ENCODE peak calls at places on chromosomes 7 and 10, in five cellular contexts. E is HCT116, A is fibroblast of lung, M is K562, S is endodermal cell. Y is an unnamed sample.

GRCh38 chr10:91901784-91902677 is 7.3 kb downstream of the FGFBP3 start:
- DNase-seq in E (peak), A (peak), M (peak), S (no peak), Y (peak)

GRCh38 chr10:72095195-72095594 is 6.8 kb upstream of the SPOCK2 start:
- DNase-seq in E (no peak), A (no peak), M (no peak), S (no peak), Y (no peak)

GRCh38 chr10:58373446-58373834 is 11.8 kb upstream of the TFAM start:
- DNase-seq in E (no peak), A (peak), M (no peak), S (no peak), Y (peak)

GRCh38 chr10:24965051-24965450 is 12.6 kb upstream of the PRTFDC1 start:
- DNase-seq in E (no peak), A (no peak), M (no peak), S (no peak), Y (no peak)

GRCh38 chr7:8064828-8065227 is 96.2 kb downstream of the GLCCI1 start:
- DNase-seq in E (no peak), A (peak), M (no peak), S (no peak), Y (no peak)

GRCh38 chr10:34139559-34139958 is 675.5 kb downstream of the PARD3 start:
- DNase-seq in E (no peak), A (peak), M (no peak), S (no peak), Y (peak)

GRCh38 chr7:91570600-91570999 is 306.4 kb downstream of the FZD1 start:
- DNase-seq in E (no peak), A (no peak), M (no peak), S (no peak), Y (no peak)

GRCh38 chr7:81025360-81025759 is 106.5 kb upstream of the SEMA3C start:
- DNase-seq in E (no peak), A (no peak), M (no peak), S (no peak), Y (no peak)

GRCh38 chr10:58384095-58384494 is 1.1 kb upstream of the TFAM start:
- DNase-seq in E (no peak), A (peak), M (peak), S (no peak), Y (peak)

GRCh38 chr7:106071356-106071998 is 40.6 kb downstream of the SYPL1 start:
- DNase-seq in E (no peak), A (peak), M (no peak), S (peak), Y (no peak)

GRCh38 chr7:128197989-128198580 is 43.0 kb upstream of the LEP start:
- DNase-seq in E (no peak), A (no peak), M (no peak), S (no peak), Y (no peak)

GRCh38 chr10:69467928-69468770 is 16.9 kb downstream of the TSPAN15 start:
- DNase-seq in E (no peak), A (no peak), M (no peak), S (no peak), Y (no peak)

GRCh38 chr10:68925489-68925888 is 24.4 kb downstream of the DDX50 start:
- DNase-seq in E (no peak), A (no peak), M (no peak), S (no peak), Y (no peak)

GRCh38 chr10:131743190-131744151 is 157.3 kb upstream of the PPP2R2D start:
- DNase-seq in E (no peak), A (no peak), M (no peak), S (peak), Y (no peak)

GRCh38 chr7:92717982-92718716 is 118.2 kb downstream of the CDK6 start:
- DNase-seq in E (no peak), A (peak), M (no peak), S (no peak), Y (peak)

GRCh38 chr7:52100-52499 is 140.3 kb upstream of the FAM20C start:
- DNase-seq in E (no peak), A (no peak), M (no peak), S (peak), Y (no peak)

GRCh38 chr10:102460836-102461186 is 9.5 kb upstream of the C10orf95 start:
- DNase-seq in E (no peak), A (no peak), M (no peak), S (no peak), Y (no peak)

GRCh38 chr7:130299909-130300308 is 6.9 kb downstream of the CPA4 start:
- DNase-seq in E (no peak), A (peak), M (no peak), S (no peak), Y (no peak)

GRCh38 chr7:55441668-55442305 is 76.7 kb downstream of the LANCL2 start:
- DNase-seq in E (no peak), A (peak), M (no peak), S (no peak), Y (peak)

GRCh38 chr10:101850747-101851146 is 7.1 kb upstream of the KCNIP2 start:
- DNase-seq in E (no peak), A (no peak), M (no peak), S (no peak), Y (no peak)

GRCh38 chr10:74081192-74081803 is 69.3 kb downstream of the AP3M1 start:
- DNase-seq in E (peak), A (peak), M (peak), S (peak), Y (peak)

GRCh38 chr10:103181244-103181643 is 11.8 kb downstream of the NT5C2 start:
- DNase-seq in E (no peak), A (no peak), M (no peak), S (no peak), Y (no peak)

GRCh38 chr7:118183254-118183585 is 744 bp upstream of the LSM8 start:
- DNase-seq in E (no peak), A (peak), M (peak), S (no peak), Y (peak)

GRCh38 chr10:62830577-62831122 is 14.5 kb upstream of the EGR2 start:
- DNase-seq in E (no peak), A (peak), M (no peak), S (no peak), Y (peak)

GRCh38 chr7:82675396-82675795 is 231.8 kb upstream of the CACNA2D1 start:
- DNase-seq in E (no peak), A (peak), M (no peak), S (no peak), Y (no peak)

GRCh38 chr10:111822661-111823060 is 360.9 kb downstream of the GPAM start:
- DNase-seq in E (no peak), A (peak), M (no peak), S (no peak), Y (no peak)

GRCh38 chr7:41699532-41699931 is 3.4 kb downstream of the INHBA start:
- DNase-seq in E (no peak), A (peak), M (no peak), S (peak), Y (peak)
- H3K9ac ChIP-seq in E (no peak), A (peak), M (no peak), S (no peak), Y (peak)

GRCh38 chr7:116524609-116525297 is at the start of gene CAV1:
- DNase-seq in E (peak), A (peak), M (peak), S (peak), Y (peak)

GRCh38 chr7:116525298-116525912 is 569 bp downstream of the CAV1 start:
- DNase-seq in E (no peak), A (no peak), M (peak), S (peak), Y (peak)

GRCh38 chr7:116526897-116527296 is 2.1 kb downstream of the CAV1 start:
- DNase-seq in E (no peak), A (no peak), M (no peak), S (no peak), Y (peak)

GRCh38 chr7:116527521-116527920 is 2.7 kb downstream of the CAV1 start:
- DNase-seq in E (no peak), A (peak), M (no peak), S (no peak), Y (peak)

DNA sequence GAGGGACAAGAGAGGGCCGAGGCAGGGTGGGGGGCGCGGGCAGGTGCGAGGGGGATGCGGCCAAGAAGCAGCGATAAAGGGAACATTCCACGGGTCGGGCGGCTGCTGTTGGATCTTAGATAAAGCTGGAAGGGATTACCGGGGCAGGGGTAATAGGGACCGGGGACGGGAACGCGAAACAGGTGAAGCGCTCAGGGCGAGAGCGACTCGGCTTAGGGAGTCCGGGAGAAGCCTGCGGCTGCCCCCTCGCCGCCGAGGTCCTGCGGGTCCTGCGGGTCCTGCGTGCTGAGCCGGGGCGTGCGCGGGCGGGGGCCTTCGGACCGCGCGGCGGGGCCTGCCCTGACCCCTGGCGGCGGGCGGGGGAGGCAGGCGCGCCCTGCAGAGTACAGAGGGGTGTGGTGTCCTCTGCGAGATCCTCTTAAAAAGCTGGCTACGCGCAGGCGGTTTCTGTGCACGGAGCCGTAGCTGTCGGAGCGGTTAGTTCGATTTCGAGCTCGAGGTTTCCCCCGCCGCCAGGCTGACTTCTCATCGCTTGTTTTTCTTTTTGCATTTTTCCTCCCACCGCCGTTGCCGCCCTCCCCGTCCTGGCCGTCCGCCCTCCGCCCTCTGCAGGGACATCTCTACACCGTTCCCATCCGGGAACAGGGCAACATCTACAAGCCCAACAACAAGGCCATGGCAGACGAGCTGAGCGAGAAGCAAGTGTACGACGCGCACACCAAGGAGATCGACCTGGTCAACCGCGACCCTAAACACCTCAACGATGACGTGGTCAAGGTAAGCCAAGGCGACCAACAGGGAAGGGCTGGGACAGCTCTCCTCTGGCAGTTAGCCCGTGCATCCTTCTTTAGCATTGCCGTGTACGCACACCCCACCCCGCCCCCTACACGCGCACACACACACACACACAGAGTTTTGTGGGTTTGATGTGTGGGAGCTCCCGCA is 1.3 kb downstream of the CAV1 start:
- DNase-seq in E (no peak), A (peak), M (peak), S (peak), Y (peak)
- H3K9ac ChIP-seq in E (peak), A (peak), M (peak), S (peak), Y (peak)

DNA sequence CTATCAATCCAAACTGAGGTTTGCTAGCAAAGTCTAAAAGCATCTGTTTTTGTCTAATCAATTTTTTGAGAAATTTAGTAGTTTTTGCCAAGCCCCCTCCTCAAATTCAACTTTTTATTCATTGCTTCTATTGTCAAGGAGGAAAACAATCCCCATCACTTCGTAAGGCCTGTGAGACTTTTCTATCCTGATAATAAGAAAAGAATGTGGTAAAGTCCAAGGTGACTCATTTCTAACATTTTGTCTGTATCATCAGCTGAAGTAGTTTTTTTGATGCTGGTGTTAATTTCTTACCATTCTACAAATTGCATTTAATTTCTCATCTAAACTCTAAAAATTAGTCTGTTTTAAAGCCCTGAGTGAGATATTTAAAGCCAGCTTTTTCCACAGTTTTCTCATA is 11.7 kb downstream of the ANK3 start:
- DNase-seq in E (no peak), A (peak), M (no peak), S (no peak), Y (peak)
- H3K9ac ChIP-seq in E (no peak), A (no peak), M (no peak), S (no peak), Y (no peak)

DNA sequence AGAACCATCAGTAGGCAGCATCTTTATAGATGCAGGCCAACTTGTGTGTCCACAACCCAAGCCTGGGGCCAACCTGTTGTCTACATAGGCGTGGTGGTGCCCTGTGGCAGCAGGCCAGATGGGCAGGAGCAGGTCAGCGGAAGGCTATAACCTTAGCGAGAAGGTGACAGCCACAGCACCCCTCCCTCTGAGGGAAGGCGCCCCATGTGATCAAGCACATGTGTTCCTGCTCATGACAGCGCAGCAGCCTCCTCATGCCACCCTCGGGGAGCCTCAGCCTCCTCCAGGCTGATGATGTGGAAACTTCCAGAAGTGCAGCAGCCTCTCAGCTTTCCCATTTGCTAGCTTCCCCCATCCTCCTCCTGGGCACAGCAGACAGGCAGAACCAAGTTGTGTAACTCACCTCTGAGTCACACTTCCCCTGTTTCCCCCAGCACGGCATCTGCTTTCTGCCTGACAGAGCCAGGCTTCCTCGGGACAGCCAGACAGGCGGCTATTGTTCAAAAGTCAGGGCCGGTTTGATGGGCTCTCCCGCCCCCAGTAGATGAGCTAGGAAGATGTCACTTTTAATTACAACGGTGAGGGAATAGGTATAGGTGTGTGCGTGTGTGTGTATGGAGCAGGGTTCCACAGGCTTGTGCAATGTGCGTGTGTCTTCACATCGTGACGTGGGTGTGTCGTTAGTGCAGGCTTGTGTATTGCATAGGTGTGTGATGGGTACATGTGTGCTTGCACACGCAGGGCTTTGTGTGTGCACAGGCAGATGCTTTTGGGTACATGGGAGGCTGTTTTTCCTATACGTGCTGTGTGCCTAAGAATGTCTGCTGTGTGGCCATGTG is 311.9 kb upstream of the ZMIZ1 start:
- DNase-seq in E (peak), A (peak), M (no peak), S (peak), Y (peak)
- H3K9ac ChIP-seq in E (peak), A (no peak), M (no peak), S (no peak), Y (peak)

GRCh38 chr7:152074673-152075072 is 49.2 kb downstream of the GALNT11 start:
- DNase-seq in E (no peak), A (no peak), M (no peak), S (no peak), Y (no peak)
- H3K9ac ChIP-seq in E (no peak), A (no peak), M (peak), S (no peak), Y (no peak)

GRCh38 chr10:96641396-96641795 is 54.6 kb upstream of the TM9SF3 start:
- DNase-seq in E (no peak), A (no peak), M (no peak), S (no peak), Y (no peak)
- H3K9ac ChIP-seq in E (no peak), A (no peak), M (no peak), S (no peak), Y (no peak)

GRCh38 chr7:64887756-64888508 is 15.1 kb upstream of the ZNF273 start:
- DNase-seq in E (no peak), A (no peak), M (no peak), S (peak), Y (no peak)
- H3K9ac ChIP-seq in E (no peak), A (no peak), M (no peak), S (no peak), Y (no peak)